ENCODE peak calls at places on chromosomes 4 and X, in ten cellular contexts. One of them, this sample, is unnamed.
A peak's percentile ranks its signal among the peaks of the same experiment; 100 is the strongest.

GRCh38 chr4:110128092-110128989 is 70.1 kb downstream of the ELOVL6 start:
- DNase-seq in esophagus muscularis mucosa: no peak
- DNase-seq in tibial artery: no peak
- DNase-seq in BE2C: no peak
- DNase-seq in transverse colon: no peak
- DNase-seq in skeletal muscle cell: no peak
- DNase-seq in endodermal cell: no peak
- DNase-seq in fibroblast of pulmonary artery: no peak
- DNase-seq in adipocyte: no peak
- DNase-seq in AG10803: no peak
- DNase-seq in this sample: no peak

GRCh38 chrX:133670394-133670793 is 255.1 kb upstream of the GPC4 start:
- DNase-seq in esophagus muscularis mucosa: no peak
- DNase-seq in tibial artery: no peak
- DNase-seq in BE2C: no peak
- DNase-seq in transverse colon: no peak
- DNase-seq in skeletal muscle cell: no peak
- DNase-seq in endodermal cell: no peak
- DNase-seq in fibroblast of pulmonary artery: peak; percentile 64
- DNase-seq in adipocyte: peak; percentile 71
- DNase-seq in AG10803: peak; percentile 37
- DNase-seq in this sample: peak; percentile 71

GRCh38 chrX:1392376-1393130 is 640 bp upstream of the SLC25A6 start:
- DNase-seq in esophagus muscularis mucosa: no peak
- DNase-seq in tibial artery: peak; percentile 73
- DNase-seq in BE2C: peak; percentile 69
- DNase-seq in transverse colon: peak; percentile 78
- DNase-seq in skeletal muscle cell: peak; percentile 34
- DNase-seq in endodermal cell: peak; percentile 86
- DNase-seq in fibroblast of pulmonary artery: peak; percentile 67
- DNase-seq in adipocyte: peak; percentile 83
- DNase-seq in AG10803: peak; percentile 67
- DNase-seq in this sample: peak; percentile 64

GRCh38 chrX:115940888-115941332 is 229.6 kb upstream of the AGTR2 start:
- DNase-seq in esophagus muscularis mucosa: no peak
- DNase-seq in tibial artery: peak; percentile 26
- DNase-seq in BE2C: peak; percentile 77
- DNase-seq in transverse colon: peak; percentile 85
- DNase-seq in skeletal muscle cell: no peak
- DNase-seq in endodermal cell: peak; percentile 83
- DNase-seq in fibroblast of pulmonary artery: peak; percentile 6
- DNase-seq in adipocyte: peak; percentile 38
- DNase-seq in AG10803: peak; percentile 0
- DNase-seq in this sample: peak; percentile 77

GRCh38 chr4:114279066-114279465 is 299.6 kb upstream of the ARSJ start:
- DNase-seq in esophagus muscularis mucosa: no peak
- DNase-seq in tibial artery: no peak
- DNase-seq in BE2C: no peak
- DNase-seq in transverse colon: no peak
- DNase-seq in skeletal muscle cell: no peak
- DNase-seq in endodermal cell: no peak
- DNase-seq in fibroblast of pulmonary artery: no peak
- DNase-seq in adipocyte: no peak
- DNase-seq in AG10803: no peak
- DNase-seq in this sample: no peak

GRCh38 chr4:182528819-182529218 is 285.6 kb downstream of the TENM3 start:
- DNase-seq in esophagus muscularis mucosa: no peak
- DNase-seq in tibial artery: no peak
- DNase-seq in BE2C: no peak
- DNase-seq in transverse colon: no peak
- DNase-seq in skeletal muscle cell: no peak
- DNase-seq in endodermal cell: no peak
- DNase-seq in fibroblast of pulmonary artery: no peak
- DNase-seq in adipocyte: no peak
- DNase-seq in AG10803: no peak
- DNase-seq in this sample: no peak

GRCh38 chrX:22134681-22135080 is 102.6 kb downstream of the PHEX start:
- DNase-seq in esophagus muscularis mucosa: no peak
- DNase-seq in tibial artery: no peak
- DNase-seq in BE2C: peak; percentile 77
- DNase-seq in transverse colon: no peak
- DNase-seq in skeletal muscle cell: peak; percentile 49
- DNase-seq in endodermal cell: no peak
- DNase-seq in fibroblast of pulmonary artery: peak; percentile 59
- DNase-seq in adipocyte: peak; percentile 71
- DNase-seq in AG10803: peak; percentile 63
- DNase-seq in this sample: peak; percentile 74

GRCh38 chr4:72418458-72418857 is 150.6 kb downstream of the ADAMTS3 start:
- DNase-seq in esophagus muscularis mucosa: no peak
- DNase-seq in tibial artery: peak; percentile 24
- DNase-seq in BE2C: peak; percentile 87
- DNase-seq in transverse colon: no peak
- DNase-seq in skeletal muscle cell: peak; percentile 77
- DNase-seq in endodermal cell: no peak
- DNase-seq in fibroblast of pulmonary artery: peak; percentile 88
- DNase-seq in adipocyte: peak; percentile 56
- DNase-seq in AG10803: peak; percentile 85
- DNase-seq in this sample: peak; percentile 76

GRCh38 chrX:17494231-17494630 is 119.2 kb downstream of the NHS start:
- DNase-seq in esophagus muscularis mucosa: no peak
- DNase-seq in tibial artery: no peak
- DNase-seq in BE2C: no peak
- DNase-seq in transverse colon: no peak
- DNase-seq in skeletal muscle cell: no peak
- DNase-seq in endodermal cell: no peak
- DNase-seq in fibroblast of pulmonary artery: no peak
- DNase-seq in adipocyte: peak; percentile 11
- DNase-seq in AG10803: peak; percentile 21
- DNase-seq in this sample: no peak

GRCh38 chr4:40811886-40812857 is 62.4 kb downstream of the NSUN7 start:
- DNase-seq in esophagus muscularis mucosa: no peak
- DNase-seq in tibial artery: no peak
- DNase-seq in BE2C: no peak
- DNase-seq in transverse colon: no peak
- DNase-seq in skeletal muscle cell: peak; percentile 10
- DNase-seq in endodermal cell: no peak
- DNase-seq in fibroblast of pulmonary artery: peak; percentile 58
- DNase-seq in adipocyte: peak; percentile 3
- DNase-seq in AG10803: peak; percentile 23
- DNase-seq in this sample: peak; percentile 4

DNA sequence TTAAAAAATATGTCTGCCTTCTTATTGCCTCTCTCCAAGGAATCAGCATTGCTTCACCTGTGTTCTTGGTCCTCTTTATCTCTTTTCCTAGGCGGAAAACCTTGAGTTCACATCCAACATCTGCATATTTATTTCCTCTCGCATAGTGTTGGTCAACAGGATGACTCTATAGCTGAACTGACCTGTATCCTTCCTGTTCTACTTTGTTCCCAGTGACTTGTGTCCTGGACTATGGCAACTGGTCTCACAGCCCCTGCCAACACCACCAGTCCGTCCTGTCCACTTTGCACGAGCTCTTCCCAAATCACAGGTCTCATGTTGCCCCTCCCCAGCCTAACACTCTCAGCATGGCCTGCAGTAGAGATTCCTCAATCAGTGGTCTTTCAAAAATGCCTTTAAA is 2.0 kb downstream of the DIPK2B start:
- DNase-seq in esophagus muscularis mucosa: no peak
- DNase-seq in tibial artery: no peak
- DNase-seq in BE2C: no peak
- DNase-seq in transverse colon: no peak
- DNase-seq in skeletal muscle cell: no peak
- DNase-seq in endodermal cell: no peak
- DNase-seq in fibroblast of pulmonary artery: no peak
- DNase-seq in adipocyte: no peak
- DNase-seq in AG10803: no peak
- DNase-seq in this sample: no peak
- H3K4me3 ChIP-seq in esophagus muscularis mucosa: no peak overlapping the region
- H3K4me3 ChIP-seq in tibial artery: no peak overlapping the region
- H3K4me3 ChIP-seq in BE2C: no peak overlapping the region
- H3K4me3 ChIP-seq in transverse colon: no peak overlapping the region
- H3K4me3 ChIP-seq in skeletal muscle cell: no peak overlapping the region
- H3K4me3 ChIP-seq in endodermal cell: no peak overlapping the region
- H3K4me3 ChIP-seq in fibroblast of pulmonary artery: no peak overlapping the region
- H3K4me3 ChIP-seq in adipocyte: no peak overlapping the region
- H3K4me3 ChIP-seq in AG10803: no peak overlapping the region
- H3K4me3 ChIP-seq in this sample: no peak overlapping the region

DNA sequence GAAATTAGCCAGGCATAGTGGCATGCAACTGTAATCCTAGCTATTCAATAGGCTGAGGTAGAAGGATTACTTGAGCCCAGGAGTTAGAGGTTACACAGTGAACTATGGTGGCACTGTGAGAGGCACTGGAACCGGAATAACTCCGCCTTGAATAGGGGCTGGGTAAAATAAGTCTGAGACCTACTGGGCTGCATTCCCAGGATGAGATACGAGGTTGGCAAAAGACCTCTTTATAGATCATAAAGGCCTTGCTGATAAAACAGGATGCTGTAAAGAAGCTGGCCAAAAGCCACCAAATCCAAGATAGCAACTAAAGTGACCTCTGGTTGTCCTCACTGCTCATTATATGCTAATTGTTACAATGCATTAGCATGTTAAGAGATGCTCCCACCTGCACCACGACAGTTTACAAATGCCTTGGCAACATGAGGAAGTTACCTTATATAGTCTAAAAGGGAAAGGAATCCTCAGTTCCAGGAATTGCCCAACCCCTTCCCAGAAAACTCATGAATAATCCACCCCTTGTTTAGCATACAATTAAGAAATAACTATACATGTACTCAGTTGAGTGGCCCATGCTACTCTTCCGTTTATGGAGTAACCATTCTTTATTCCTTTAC is 88.6 kb downstream of the CENPC start:
- DNase-seq in esophagus muscularis mucosa: no peak
- DNase-seq in tibial artery: no peak
- DNase-seq in BE2C: no peak
- DNase-seq in transverse colon: peak; percentile 40
- DNase-seq in skeletal muscle cell: no peak
- DNase-seq in endodermal cell: no peak
- DNase-seq in fibroblast of pulmonary artery: peak; percentile 19
- DNase-seq in adipocyte: no peak
- DNase-seq in AG10803: no peak
- DNase-seq in this sample: peak; percentile 5
- H3K4me3 ChIP-seq in esophagus muscularis mucosa: no peak overlapping the region
- H3K4me3 ChIP-seq in tibial artery: no peak overlapping the region
- H3K4me3 ChIP-seq in BE2C: no peak overlapping the region
- H3K4me3 ChIP-seq in transverse colon: no peak overlapping the region
- H3K4me3 ChIP-seq in skeletal muscle cell: no peak overlapping the region
- H3K4me3 ChIP-seq in endodermal cell: no peak overlapping the region
- H3K4me3 ChIP-seq in fibroblast of pulmonary artery: no peak overlapping the region
- H3K4me3 ChIP-seq in adipocyte: no peak overlapping the region
- H3K4me3 ChIP-seq in AG10803: no peak overlapping the region
- H3K4me3 ChIP-seq in this sample: no peak overlapping the region

DNA sequence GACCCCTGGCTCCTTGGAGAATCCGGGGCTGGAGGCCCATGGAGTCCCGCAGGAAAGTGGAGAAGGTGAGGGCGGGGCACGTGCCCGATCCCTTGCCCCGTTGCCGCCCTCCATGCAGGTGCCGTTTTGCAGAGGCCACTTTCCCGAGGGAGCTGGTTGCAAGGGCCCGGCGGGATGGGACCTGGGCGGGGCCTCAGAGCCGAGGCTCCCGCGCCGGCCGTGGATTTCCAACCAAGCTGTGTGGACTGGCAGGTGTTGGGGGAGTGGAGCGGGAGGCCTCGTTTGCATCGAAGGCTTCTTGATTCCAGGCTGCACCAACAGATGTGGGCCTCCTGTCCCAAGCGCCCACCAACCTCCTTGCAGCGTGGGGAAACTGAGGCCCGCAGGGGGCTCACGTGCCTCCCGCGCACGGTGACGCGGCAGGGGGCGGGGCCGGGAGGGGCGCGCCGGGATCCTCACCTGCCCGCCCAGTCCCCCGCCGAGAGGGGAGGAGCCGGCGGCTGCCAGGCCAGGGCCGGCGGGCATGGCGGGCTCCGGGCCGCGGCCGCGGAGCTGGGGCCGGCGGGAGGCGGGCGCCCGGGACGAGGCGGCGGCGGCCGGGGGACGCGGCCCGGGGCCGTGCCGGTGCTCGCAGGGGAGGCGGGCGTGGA is 24.9 kb downstream of the SH3BP2 start:
- DNase-seq in esophagus muscularis mucosa: no peak
- DNase-seq in tibial artery: no peak
- DNase-seq in BE2C: peak; percentile 55
- DNase-seq in transverse colon: peak; percentile 66
- DNase-seq in skeletal muscle cell: no peak
- DNase-seq in endodermal cell: peak; percentile 88
- DNase-seq in fibroblast of pulmonary artery: no peak
- DNase-seq in adipocyte: peak; percentile 56
- DNase-seq in AG10803: no peak
- DNase-seq in this sample: no peak
- H3K4me3 ChIP-seq in esophagus muscularis mucosa: peak overlapping the region; percentile 63
- H3K4me3 ChIP-seq in tibial artery: peak overlapping the region; percentile 49
- H3K4me3 ChIP-seq in BE2C: peak overlapping the region; percentile 57
- H3K4me3 ChIP-seq in transverse colon: peak overlapping the region; percentile 62
- H3K4me3 ChIP-seq in skeletal muscle cell: peak overlapping the region; percentile 55
- H3K4me3 ChIP-seq in endodermal cell: no peak overlapping the region
- H3K4me3 ChIP-seq in fibroblast of pulmonary artery: peak overlapping the region; percentile 51
- H3K4me3 ChIP-seq in adipocyte: peak overlapping the region; percentile 67
- H3K4me3 ChIP-seq in AG10803: peak overlapping the region; percentile 54
- H3K4me3 ChIP-seq in this sample: peak overlapping the region; percentile 57

GRCh38 chr4:48047421-48047844 is 30.9 kb downstream of the NIPAL1 start:
- DNase-seq in esophagus muscularis mucosa: no peak
- DNase-seq in tibial artery: no peak
- DNase-seq in BE2C: no peak
- DNase-seq in transverse colon: peak; percentile 39
- DNase-seq in skeletal muscle cell: no peak
- DNase-seq in endodermal cell: no peak
- DNase-seq in fibroblast of pulmonary artery: no peak
- DNase-seq in adipocyte: no peak
- DNase-seq in AG10803: no peak
- DNase-seq in this sample: peak; percentile 23
- H3K4me3 ChIP-seq in esophagus muscularis mucosa: no peak overlapping the region
- H3K4me3 ChIP-seq in tibial artery: no peak overlapping the region
- H3K4me3 ChIP-seq in BE2C: no peak overlapping the region
- H3K4me3 ChIP-seq in transverse colon: no peak overlapping the region
- H3K4me3 ChIP-seq in skeletal muscle cell: no peak overlapping the region
- H3K4me3 ChIP-seq in endodermal cell: no peak overlapping the region
- H3K4me3 ChIP-seq in fibroblast of pulmonary artery: no peak overlapping the region
- H3K4me3 ChIP-seq in adipocyte: no peak overlapping the region
- H3K4me3 ChIP-seq in AG10803: no peak overlapping the region
- H3K4me3 ChIP-seq in this sample: no peak overlapping the region

DNA sequence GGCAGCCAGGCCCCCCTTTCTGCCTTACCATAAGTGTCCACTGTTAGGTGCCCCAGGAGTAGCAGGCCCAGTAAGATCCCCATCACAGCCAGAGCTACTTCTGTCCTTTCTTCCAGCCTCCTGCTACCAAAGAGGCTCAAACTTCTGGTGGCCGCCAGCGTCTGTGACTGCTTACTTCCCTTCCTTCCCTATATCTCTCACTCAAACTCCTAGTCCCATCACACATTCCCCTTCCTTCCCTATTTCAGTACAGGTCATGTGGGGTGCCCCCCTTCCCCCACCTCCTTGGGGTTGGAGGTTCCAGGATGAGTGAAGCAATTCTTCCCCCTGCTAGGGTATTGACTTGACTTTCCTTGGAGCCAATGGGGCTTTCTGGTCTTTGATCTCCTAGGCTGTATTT is at the start of gene VSIG4:
- DNase-seq in esophagus muscularis mucosa: no peak
- DNase-seq in tibial artery: peak; percentile 54
- DNase-seq in BE2C: no peak
- DNase-seq in transverse colon: peak; percentile 16
- DNase-seq in skeletal muscle cell: no peak
- DNase-seq in endodermal cell: no peak
- DNase-seq in fibroblast of pulmonary artery: no peak
- DNase-seq in adipocyte: no peak
- DNase-seq in AG10803: no peak
- DNase-seq in this sample: no peak
- H3K4me3 ChIP-seq in esophagus muscularis mucosa: peak within 1 kb of the TSS; percentile 7
- H3K4me3 ChIP-seq in tibial artery: peak within 1 kb of the TSS; percentile 14
- H3K4me3 ChIP-seq in BE2C: no peak within 1 kb of the TSS
- H3K4me3 ChIP-seq in transverse colon: no peak within 1 kb of the TSS
- H3K4me3 ChIP-seq in skeletal muscle cell: no peak within 1 kb of the TSS
- H3K4me3 ChIP-seq in endodermal cell: no peak within 1 kb of the TSS
- H3K4me3 ChIP-seq in fibroblast of pulmonary artery: no peak within 1 kb of the TSS
- H3K4me3 ChIP-seq in adipocyte: no peak within 1 kb of the TSS
- H3K4me3 ChIP-seq in AG10803: no peak within 1 kb of the TSS
- H3K4me3 ChIP-seq in this sample: no peak within 1 kb of the TSS